ENCODE peak calls at places on chromosomes 16 and 17, in eight cellular contexts. Q, Z, D, B, V, S, P and T are unnamed samples.

GRCh38 chr17:18172528-18173278 is 10.9 kb upstream of the ALKBH5 start:
- DNase-seq in Q (no peak), Z (no peak), D (no peak), B (no peak), V (no peak), S (no peak), P (no peak), T (no peak)

GRCh38 chr17:81556863-81557262 is 4.7 kb upstream of the FAAP100 start:
- DNase-seq in Q (no peak), Z (no peak), D (no peak), B (no peak), V (no peak), S (no peak), P (no peak), T (no peak)

GRCh38 chr17:9044796-9045470 is 23.6 kb downstream of the NTN1 start:
- DNase-seq in Q (no peak), Z (no peak), D (no peak), B (no peak), V (no peak), S (no peak), P (no peak), T (no peak)

GRCh38 chr17:40023590-40024292 is 8.5 kb downstream of the CSF3 start:
- DNase-seq in Q (no peak), Z (no peak), D (no peak), B (no peak), V (no peak), S (peak; percentile 81), P (no peak), T (no peak)

GRCh38 chr16:83344014-83344413 is 463.8 kb upstream of the HSBP1 start:
- DNase-seq in Q (peak; percentile 96), Z (no peak), D (no peak), B (no peak), V (no peak), S (no peak), P (peak; percentile 71), T (peak; percentile 77)

GRCh38 chr17:43449470-43450202 is 34.1 kb upstream of the DHX8 start:
- DNase-seq in Q (no peak), Z (no peak), D (no peak), B (peak; percentile 65), V (no peak), S (peak; percentile 34), P (no peak), T (no peak)

GRCh38 chr16:80971814-80972213 is 34.9 kb downstream of the CMC2 start:
- DNase-seq in Q (no peak), Z (no peak), D (no peak), B (no peak), V (no peak), S (no peak), P (no peak), T (no peak)

GRCh38 chr17:64063766-64064224 is 43.4 kb upstream of the ICAM2 start:
- DNase-seq in Q (peak; percentile 13), Z (peak; percentile 62), D (peak; percentile 39), B (peak; percentile 56), V (no peak), S (peak; percentile 85), P (peak; percentile 53), T (no peak)

GRCh38 chr17:1058423-1059130 is 61.6 kb downstream of the TIMM22 start:
- DNase-seq in Q (peak; percentile 27), Z (peak; percentile 67), D (no peak), B (peak; percentile 72), V (no peak), S (peak; percentile 71), P (no peak), T (no peak)

GRCh38 chr17:50594931-50595330 is 34.4 kb downstream of the CACNA1G start:
- DNase-seq in Q (no peak), Z (no peak), D (no peak), B (no peak), V (no peak), S (no peak), P (no peak), T (no peak)

GRCh38 chr16:10609410-10609774 is 29.0 kb upstream of the EMP2 start:
- DNase-seq in Q (peak; percentile 73), Z (no peak), D (no peak), B (peak; percentile 30), V (no peak), S (no peak), P (peak; percentile 66), T (no peak)

GRCh38 chr16:29290631-29291247 is 115.8 kb downstream of the NPIPB11 start:
- DNase-seq in Q (peak; percentile 90), Z (peak; percentile 48), D (no peak), B (peak; percentile 99), V (peak; percentile 96), S (peak; percentile 95), P (peak; percentile 88), T (peak; percentile 79)

GRCh38 chr16:9526791-9527190 is 435.3 kb downstream of the HAPSTR1 start:
- DNase-seq in Q (no peak), Z (no peak), D (no peak), B (no peak), V (no peak), S (no peak), P (no peak), T (no peak)

GRCh38 chr17:51580869-51581268 is 320.5 kb downstream of the UTP18 start:
- DNase-seq in Q (no peak), Z (no peak), D (no peak), B (no peak), V (no peak), S (no peak), P (no peak), T (no peak)